ENCODE peak calls at places on chromosomes 3 and 15, in six cellular contexts. One of them, this sample, is unnamed.
A peak's percentile ranks its signal among the peaks of the same experiment; 100 is the strongest.

GRCh38 chr3:107208100-107208499 is 169.1 kb upstream of the CCDC54 start:
- DNase-seq in stromal cell of bone marrow: peak; percentile 99
- DNase-seq in mucosa of gallbladder: peak; percentile 25
- DNase-seq in endothelial cell: no peak
- DNase-seq in memory B cell: no peak
- DNase-seq in fibroblast of pulmonary artery: peak; percentile 99
- DNase-seq in this sample: peak; percentile 98

GRCh38 chr3:120432105-120432860 is 18.5 kb downstream of the FSTL1 start:
- DNase-seq in stromal cell of bone marrow: no peak
- DNase-seq in mucosa of gallbladder: no peak
- DNase-seq in endothelial cell: no peak
- DNase-seq in memory B cell: no peak
- DNase-seq in fibroblast of pulmonary artery: peak; percentile 94
- DNase-seq in this sample: peak; percentile 94

GRCh38 chr15:76345269-76345879 is 8.8 kb downstream of the ISL2 start:
- DNase-seq in stromal cell of bone marrow: no peak
- DNase-seq in mucosa of gallbladder: no peak
- DNase-seq in endothelial cell: no peak
- DNase-seq in memory B cell: no peak
- DNase-seq in fibroblast of pulmonary artery: no peak
- DNase-seq in this sample: no peak

GRCh38 chr3:14169871-14170270 is 8.5 kb downstream of the XPC start:
- DNase-seq in stromal cell of bone marrow: no peak
- DNase-seq in mucosa of gallbladder: no peak
- DNase-seq in endothelial cell: no peak
- DNase-seq in memory B cell: no peak
- DNase-seq in fibroblast of pulmonary artery: no peak
- DNase-seq in this sample: no peak

GRCh38 chr15:68321229-68321628 is 43.7 kb downstream of the FEM1B start:
- DNase-seq in stromal cell of bone marrow: no peak
- DNase-seq in mucosa of gallbladder: no peak
- DNase-seq in endothelial cell: no peak
- DNase-seq in memory B cell: no peak
- DNase-seq in fibroblast of pulmonary artery: no peak
- DNase-seq in this sample: no peak

GRCh38 chr3:65048151-65048550 is 360.4 kb upstream of the ADAMTS9 start:
- DNase-seq in stromal cell of bone marrow: no peak
- DNase-seq in mucosa of gallbladder: no peak
- DNase-seq in endothelial cell: no peak
- DNase-seq in memory B cell: no peak
- DNase-seq in fibroblast of pulmonary artery: no peak
- DNase-seq in this sample: no peak

GRCh38 chr3:155512175-155512866 is 218.8 kb upstream of the STRIT1 start:
- DNase-seq in stromal cell of bone marrow: no peak
- DNase-seq in mucosa of gallbladder: no peak
- DNase-seq in endothelial cell: no peak
- DNase-seq in memory B cell: no peak
- DNase-seq in fibroblast of pulmonary artery: no peak
- DNase-seq in this sample: no peak

GRCh38 chr15:101050647-101051290 is 131.6 kb downstream of the LRRK1 start:
- DNase-seq in stromal cell of bone marrow: no peak
- DNase-seq in mucosa of gallbladder: peak; percentile 8
- DNase-seq in endothelial cell: no peak
- DNase-seq in memory B cell: no peak
- DNase-seq in fibroblast of pulmonary artery: no peak
- DNase-seq in this sample: no peak